ENCODE peak calls at places on chromosomes 11 and 22, in five cellular contexts. Y is activated naive CD4-positive, alpha-beta T cell treated with Interleukin-2 at 50 U/mL for 16 hours; N is nucleus accumbens; G is GM12865; P is GOT3. Q is an unnamed sample.

GRCh38 chr11:107549253-107549953 is 16.1 kb downstream of the ALKBH8 start:
- DNase-seq in G (peak), N (peak), Y (peak), P (no peak), Q (peak)

GRCh38 chr11:119306373-119306890 is 10.5 kb downstream of the MCAM start:
- DNase-seq in N (no peak), Y (no peak), G (no peak), P (no peak), Q (no peak)

GRCh38 chr11:3146612-3147256 is 18.4 kb downstream of the OSBPL5 start:
- DNase-seq in P (no peak), Y (no peak), N (no peak), G (no peak), Q (no peak)

GRCh38 chr11:7020183-7020917 is at the start of the genes NLRP14 and ZNF214:
- DNase-seq in G (peak), Y (no peak), N (peak), P (peak), Q (no peak)

GRCh38 chr22:38755911-38756532 is at the start of gene SUN2:
- DNase-seq in N (peak), Y (peak), P (peak), G (peak), Q (peak)

GRCh38 chr11:128239224-128239790 is 348.1 kb downstream of the ETS1 start:
- DNase-seq in Y (no peak), N (no peak), G (no peak), P (no peak), Q (no peak)

GRCh38 chr22:37892566-37893338 is 13.3 kb upstream of the MICALL1 start:
- DNase-seq in P (no peak), N (peak), Y (no peak), G (no peak), Q (no peak)

GRCh38 chr11:134033696-134034491 is 35.0 kb upstream of the JAM3 start:
- DNase-seq in P (no peak), N (peak), G (peak), Y (peak), Q (peak)

GRCh38 chr11:133605493-133605892 is 73.2 kb upstream of the OPCML start:
- DNase-seq in N (no peak), Y (no peak), G (no peak), P (no peak), Q (no peak)

GRCh38 chr22:28014141-28015055 is 95.3 kb upstream of the PITPNB start:
- DNase-seq in G (no peak), P (no peak), N (no peak), Y (no peak), Q (no peak)

GRCh38 chr11:2582436-2582931 is 117.3 kb downstream of the KCNQ1OT1 start:
- DNase-seq in N (no peak), G (no peak), Y (no peak), P (no peak), Q (no peak)

GRCh38 chr22:19423906-19424500 is 7.5 kb downstream of the HIRA start:
- DNase-seq in G (no peak), P (no peak), N (no peak), Y (no peak), Q (no peak)

GRCh38 chr22:44947029-44947428 is 62.8 kb downstream of the PHF21B start:
- DNase-seq in G (no peak), N (peak), Y (no peak), P (no peak), Q (no peak)

GRCh38 chr22:46067159-46068111 is 82.9 kb upstream of the PPARA start:
- DNase-seq in P (no peak), G (no peak), Y (no peak), N (no peak), Q (no peak)

GRCh38 chr22:48736593-48737460 is 1090.8 kb downstream of the BRD1 start:
- DNase-seq in P (no peak), N (no peak), G (no peak), Y (no peak), Q (no peak)

GRCh38 chr22:46352691-46353386 is 17.3 kb downstream of the TRMU start:
- DNase-seq in N (peak), Y (no peak), G (no peak), P (no peak), Q (no peak)

GRCh38 chr11:110830344-110831141 is 118.3 kb upstream of the ARHGAP20 start:
- DNase-seq in G (no peak), P (no peak), Y (no peak), N (no peak), Q (no peak)

GRCh38 chr11:123103326-123103980 is 41.5 kb upstream of the HSPA8 start:
- DNase-seq in P (no peak), N (peak), G (peak), Y (peak), Q (peak)

GRCh38 chr11:66271816-66272215 is 3.4 kb downstream of the RAB1B start:
- DNase-seq in Y (no peak), N (no peak), G (no peak), P (no peak), Q (no peak)

GRCh38 chr11:76672431-76673163 is 2.0 kb upstream of the LRRC32 start:
- DNase-seq in N (no peak), P (no peak), Y (peak), G (peak), Q (peak)

GRCh38 chr22:35462558-35463230 is 62.8 kb downstream of the MCM5 start:
- DNase-seq in G (no peak), P (no peak), Y (no peak), N (no peak), Q (no peak)

GRCh38 chr11:102177974-102178631 is 67.9 kb downstream of the YAP1 start:
- DNase-seq in N (no peak), Y (no peak), G (no peak), P (no peak), Q (no peak)

GRCh38 chr11:131561486-131561885 is 191.1 kb downstream of the NTM start:
- DNase-seq in N (no peak), P (no peak), Y (no peak), G (no peak), Q (no peak)

GRCh38 chr11:108933630-108934029 is 268.8 kb downstream of the DDX10 start:
- DNase-seq in N (no peak), Y (no peak), G (no peak), P (no peak), Q (no peak)

GRCh38 chr11:96014234-96014633 is 90.3 kb upstream of the MTMR2 start:
- DNase-seq in Y (peak), P (no peak), N (no peak), G (peak), Q (peak)

GRCh38 chr11:86013718-86014117 is 55.2 kb downstream of the PICALM start:
- DNase-seq in G (no peak), P (no peak), Y (no peak), N (no peak), Q (no peak)

GRCh38 chr11:115181480-115181879 is 322.7 kb downstream of the CADM1 start:
- DNase-seq in N (no peak), Y (no peak), P (no peak), G (no peak), Q (no peak)

GRCh38 chr11:125263268-125263790 is 98.8 kb downstream of the PKNOX2 start:
- DNase-seq in G (peak), N (peak), P (peak), Y (no peak), Q (no peak)

GRCh38 chr11:73995731-73996130 is 13.1 kb upstream of the UCP2 start:
- DNase-seq in G (peak), Y (peak), P (no peak), N (no peak), Q (peak)

GRCh38 chr22:21041937-21042336 is 3.8 kb upstream of the LRRC74B start:
- DNase-seq in Y (no peak), P (no peak), N (no peak), G (no peak), Q (no peak)

Q was measured in activated CD8-positive, alpha-beta T cell treated with anti-CD3 and anti-CD28 coated beads, Interleukin-2, amount 10 ng/mL, durations not matched to agents 7 days and 5 days.